ENCODE peak calls at places on chromosomes 13 and 19, in six cellular contexts. N, Q, A, E, V and T are unnamed samples.

GRCh38 chr13:35703061-35703460 is 226.6 kb upstream of the MAB21L1 start:
- DNase-seq in E (peak), A (no peak), V (peak), Q (no peak), N (no peak), T (no peak)

GRCh38 chr13:114115191-114115671 is 17.2 kb downstream of the RASA3 start:
- DNase-seq in A (no peak), E (peak), Q (peak), V (peak), N (peak), T (no peak)

GRCh38 chr19:32406161-32407003 is 812 bp downstream of the DPY19L3 start:
- DNase-seq in A (no peak), E (no peak), N (no peak), Q (no peak), V (no peak), T (no peak)

GRCh38 chr19:43983912-43984686 is at the start of gene ZNF155:
- DNase-seq in A (peak), V (peak), N (peak), Q (peak), E (peak), T (peak)

GRCh38 chr19:7535993-7536685 is 622 bp downstream of the PNPLA6 start:
- DNase-seq in Q (peak), A (no peak), V (no peak), N (no peak), E (peak), T (no peak)

GRCh38 chr13:67223024-67223423 is 7.1 kb downstream of the PCDH9 start:
- DNase-seq in Q (no peak), N (no peak), E (peak), V (peak), A (no peak), T (no peak)

GRCh38 chr19:19618384-19619051 is at the start of gene PBX4:
- DNase-seq in V (peak), Q (peak), E (peak), A (peak), N (peak), T (peak)

GRCh38 chr19:45446295-45446694 is 21.5 kb upstream of the FOSB start:
- DNase-seq in N (no peak), E (peak), V (peak), A (no peak), Q (no peak), T (no peak)

GRCh38 chr13:111183959-111184684 is 69.0 kb downstream of the ARHGEF7 start:
- DNase-seq in E (no peak), V (no peak), N (no peak), Q (no peak), A (no peak), T (no peak)

GRCh38 chr19:29529646-29530548 is 4.1 kb downstream of the VSTM2B start:
- DNase-seq in N (peak), A (no peak), E (no peak), Q (no peak), V (no peak), T (no peak)

GRCh38 chr19:37986048-37986750 is 79.2 kb downstream of the SIPA1L3 start:
- DNase-seq in V (no peak), N (no peak), Q (no peak), E (peak), A (no peak), T (no peak)

GRCh38 chr13:27352698-27353097 is 71.7 kb upstream of the GTF3A start:
- DNase-seq in Q (no peak), V (no peak), E (no peak), N (no peak), A (no peak), T (no peak)

GRCh38 chr13:26719356-26719945 is 41.1 kb downstream of the GPR12 start:
- DNase-seq in E (no peak), V (no peak), N (no peak), A (no peak), Q (no peak), T (no peak)

GRCh38 chr19:23474761-23475160 is 79.5 kb upstream of the ZNF91 start:
- DNase-seq in E (no peak), Q (no peak), A (no peak), V (no peak), N (no peak), T (no peak)

GRCh38 chr19:29623726-29624488 is 17.8 kb downstream of the POP4 start:
- DNase-seq in A (no peak), V (no peak), E (no peak), N (no peak), Q (no peak), T (no peak)

GRCh38 chr13:20713014-20713376 is 9.5 kb downstream of the IL17D start:
- DNase-seq in N (no peak), Q (no peak), A (no peak), V (no peak), E (no peak), T (no peak)

GRCh38 chr13:28355822-28356371 is 139.0 kb downstream of the FLT1 start:
- DNase-seq in E (no peak), N (no peak), A (peak), Q (no peak), V (peak), T (no peak)

GRCh38 chr19:41521860-41522555 is 54.0 kb upstream of the CEACAM21 start:
- DNase-seq in N (peak), E (no peak), A (no peak), V (no peak), Q (no peak), T (no peak)

GRCh38 chr19:294341-294818 is 3.2 kb upstream of the PLPP2 start:
- DNase-seq in Q (peak), E (no peak), V (peak), N (peak), A (no peak), T (no peak)

GRCh38 chr19:46180701-46181385 is 32.8 kb downstream of the IGFL2 start:
- DNase-seq in N (no peak), Q (peak), A (no peak), E (peak), V (peak), T (no peak)

GRCh38 chr13:106104281-106104901 is 431.1 kb downstream of the EFNB2 start:
- DNase-seq in N (no peak), E (peak), V (peak), Q (no peak), A (peak), T (peak)

GRCh38 chr19:13100031-13100588 is 2.5 kb downstream of the LYL1 start:
- DNase-seq in E (no peak), V (peak), A (no peak), N (no peak), Q (no peak), T (no peak)

GRCh38 chr19:54095136-54095858 is 5.3 kb downstream of the OSCAR start:
- DNase-seq in A (no peak), Q (no peak), V (no peak), E (no peak), N (no peak), T (no peak)
- TF ChIP-seq CTCF in A (no peak), Q (no peak), V (no peak), E (no peak), N (no peak), T (no peak)

DNA sequence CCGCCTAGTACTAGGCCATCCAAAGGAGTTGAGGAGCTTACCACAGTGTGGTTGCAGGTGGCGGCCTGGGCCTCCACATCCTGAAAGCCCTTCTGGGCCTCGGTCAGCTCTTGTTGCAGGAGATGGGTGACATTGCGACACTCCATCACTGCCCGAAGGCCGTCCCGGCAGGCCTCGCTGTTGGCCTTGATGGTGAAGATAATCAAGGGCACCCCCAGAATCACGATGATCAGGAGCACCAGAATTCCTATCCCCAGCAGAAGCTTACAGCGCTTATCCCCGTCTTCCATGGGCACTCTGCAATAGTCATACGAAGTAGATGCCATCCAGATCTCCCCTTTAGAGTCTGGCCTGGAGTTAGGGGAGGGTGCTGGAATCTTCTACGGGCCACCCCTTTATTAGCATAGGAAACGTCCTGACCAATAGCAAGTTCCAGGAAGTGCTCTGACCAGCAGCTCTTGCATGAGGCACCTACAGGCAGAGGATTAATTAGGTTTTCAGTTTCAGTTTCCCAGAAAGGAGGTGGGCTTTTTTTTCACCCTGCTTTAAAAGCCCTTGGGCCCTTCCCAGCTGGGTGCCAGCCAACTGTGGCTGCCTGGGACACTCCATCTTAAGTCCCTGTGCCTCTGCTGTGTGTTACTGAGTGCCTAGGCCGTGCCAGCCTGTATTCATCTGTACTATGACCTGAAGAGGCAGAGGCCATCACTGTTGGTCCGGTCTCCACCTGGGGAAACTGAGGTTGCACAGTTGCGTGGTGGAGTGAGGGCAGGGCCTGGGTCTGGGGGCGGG is at the start of gene BST2:
- DNase-seq in V (no peak), E (peak), A (no peak), Q (no peak), N (no peak), T (no peak)
- H3K4me3 ChIP-seq in V (no peak), E (no peak), A (no peak), Q (no peak), N (peak), T (no peak)

DNA sequence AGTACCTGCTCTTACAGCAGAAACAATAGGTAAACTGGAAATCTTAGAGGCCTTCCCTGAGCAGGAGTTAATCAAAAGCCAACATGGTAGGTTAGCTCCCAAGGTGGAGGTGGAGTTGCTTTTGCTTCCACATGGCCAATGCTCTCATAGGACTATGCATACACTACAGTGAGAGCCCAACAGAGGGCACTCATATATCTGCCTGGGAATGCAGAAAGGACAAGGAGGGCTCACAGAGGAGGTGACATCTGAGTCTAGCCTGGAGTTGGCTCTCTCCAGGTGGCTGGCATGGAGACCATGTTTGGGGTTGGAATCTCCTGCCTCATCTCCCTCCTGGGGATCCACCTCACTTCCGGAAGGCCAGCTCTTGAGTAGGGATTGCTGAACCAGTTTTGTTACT is 34.6 kb downstream of the ATP8A2 start:
- DNase-seq in Q (no peak), A (no peak), E (peak), V (no peak), N (no peak), T (no peak)
- TF ChIP-seq CTCF in Q (no peak), A (no peak), E (no peak), V (no peak), N (no peak), T (no peak)

DNA sequence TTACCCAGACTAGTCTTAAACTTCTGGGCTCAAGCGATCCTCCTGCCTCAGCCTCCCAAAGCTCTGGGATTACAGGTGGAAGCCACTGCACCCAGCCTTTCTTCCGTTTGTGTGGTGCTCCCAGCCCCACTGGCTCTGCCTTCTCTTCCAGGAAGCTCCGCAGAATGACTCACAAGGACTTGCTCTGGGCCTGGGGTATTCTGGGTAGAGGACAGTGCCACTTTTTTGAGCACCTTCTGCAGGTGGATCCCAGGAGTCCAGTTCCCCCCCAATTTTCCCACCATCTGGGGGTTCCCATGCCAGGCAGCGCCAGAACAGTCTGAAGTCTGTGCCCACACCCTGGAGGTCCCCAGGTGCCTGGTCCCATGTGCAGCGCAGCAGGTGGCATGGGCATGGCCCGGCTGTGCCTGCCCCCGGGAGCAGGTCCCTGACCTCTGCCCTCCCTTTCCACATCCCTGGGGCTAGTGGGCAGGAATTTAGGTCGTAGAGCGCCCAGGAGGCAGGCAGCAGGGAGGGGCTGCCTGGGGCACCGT is 1.6 kb downstream of the REEP6 start:
- DNase-seq in N (no peak), V (no peak), E (peak), Q (no peak), A (no peak), T (no peak)
- H3K4me3 ChIP-seq in N (no peak), V (no peak), E (no peak), Q (no peak), A (no peak), T (no peak)

GRCh38 chr13:41976491-41976890 is 15.6 kb upstream of the VWA8 start:
- DNase-seq in E (no peak), N (no peak), A (no peak), Q (no peak), V (no peak), T (no peak)
- TF ChIP-seq CTCF in E (no peak), N (no peak), A (no peak), Q (no peak), V (no peak), T (no peak)

GRCh38 chr13:46373623-46374022 is 13.4 kb downstream of the RUBCNL start:
- DNase-seq in V (no peak), N (no peak), E (no peak), A (no peak), Q (no peak), T (no peak)

GRCh38 chr13:46372071-46372470 is 15.0 kb downstream of the RUBCNL start:
- DNase-seq in E (no peak), Q (no peak), N (no peak), A (no peak), V (no peak), T (no peak)

GRCh38 chr13:46367622-46368327 is 19.3 kb downstream of the RUBCNL start:
- DNase-seq in Q (no peak), E (peak), N (no peak), V (peak), A (no peak), T (no peak)

GRCh38 chr13:46374710-46375109 is 12.3 kb downstream of the RUBCNL start:
- DNase-seq in N (no peak), A (no peak), V (no peak), E (no peak), Q (no peak), T (no peak)

DNA sequence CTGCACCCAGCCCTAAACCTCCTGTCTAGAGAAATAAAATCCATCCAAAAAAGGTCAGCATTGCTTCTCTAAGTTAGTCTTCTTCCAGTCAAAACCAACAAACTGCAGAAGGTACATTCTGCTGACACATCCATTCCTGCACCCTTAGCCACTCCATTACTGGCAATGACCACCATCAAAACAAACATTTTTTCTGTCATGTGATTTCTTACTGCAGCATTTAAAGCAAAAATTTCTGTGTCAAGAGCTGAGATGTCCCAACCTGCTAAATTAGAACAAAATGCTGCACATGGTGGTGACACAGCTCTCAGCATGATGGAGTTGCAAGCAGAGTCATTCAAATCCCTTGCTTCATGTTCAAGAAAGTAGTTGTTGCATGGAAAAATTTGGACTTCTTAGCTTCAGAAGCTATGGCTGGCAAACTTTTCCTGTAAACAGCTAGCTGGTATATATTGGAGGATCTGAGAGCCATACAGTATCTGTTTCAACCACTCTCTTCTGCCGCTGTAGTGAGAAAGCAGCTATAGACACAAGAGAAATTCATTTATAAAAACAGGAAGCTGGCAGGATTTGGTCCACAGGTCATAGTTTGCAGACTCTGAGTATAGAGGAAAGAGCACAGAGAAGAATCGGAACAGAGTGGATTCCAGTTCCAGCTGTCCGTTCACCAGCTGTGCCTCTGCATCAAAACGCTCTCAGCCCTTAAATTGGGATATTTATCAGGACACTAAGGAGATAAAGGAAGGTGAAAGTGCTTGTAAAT is 17.4 kb downstream of the RUBCNL start:
- DNase-seq in V (peak), E (peak), A (peak), N (no peak), Q (no peak), T (peak)
- H3K4me3 ChIP-seq in V (no peak), E (no peak), A (no peak), N (no peak), Q (no peak), T (no peak)

GRCh38 chr19:2532252-2533071 is 56.5 kb downstream of the GADD45B start:
- DNase-seq in V (peak), A (peak), E (peak), Q (no peak), N (no peak), T (no peak)
- TF ChIP-seq CTCF in V (no peak), A (no peak), E (no peak), Q (no peak), N (no peak), T (no peak)

DNA sequence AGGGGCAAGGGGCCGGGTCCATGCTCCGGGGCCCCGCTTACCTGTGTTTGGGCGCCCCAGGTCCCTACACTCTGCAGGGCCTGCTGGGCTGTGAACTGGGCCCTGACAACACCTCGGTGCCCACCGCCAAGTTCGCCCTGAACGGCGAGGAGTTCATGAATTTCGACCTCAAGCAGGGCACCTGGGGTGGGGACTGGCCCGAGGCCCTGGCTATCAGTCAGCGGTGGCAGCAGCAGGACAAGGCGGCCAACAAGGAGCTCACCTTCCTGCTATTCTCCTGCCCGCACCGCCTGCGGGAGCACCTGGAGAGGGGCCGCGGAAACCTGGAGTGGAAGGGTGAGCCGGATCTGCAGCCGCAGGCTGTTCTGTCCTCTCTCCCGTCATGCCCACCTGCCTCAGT is 1.7 kb downstream of the FCGRT start:
- DNase-seq in Q (no peak), A (no peak), E (no peak), V (no peak), N (peak), T (no peak)
- H3K4me3 ChIP-seq in Q (no peak), A (no peak), E (no peak), V (no peak), N (peak), T (peak)

GRCh38 chr13:65762015-65762414 is 1468.1 kb downstream of the PCDH9 start:
- DNase-seq in A (no peak), V (no peak), E (no peak), N (no peak), Q (no peak), T (no peak)
- TF ChIP-seq CTCF in A (no peak), V (no peak), E (no peak), N (no peak), Q (no peak), T (no peak)

DNA sequence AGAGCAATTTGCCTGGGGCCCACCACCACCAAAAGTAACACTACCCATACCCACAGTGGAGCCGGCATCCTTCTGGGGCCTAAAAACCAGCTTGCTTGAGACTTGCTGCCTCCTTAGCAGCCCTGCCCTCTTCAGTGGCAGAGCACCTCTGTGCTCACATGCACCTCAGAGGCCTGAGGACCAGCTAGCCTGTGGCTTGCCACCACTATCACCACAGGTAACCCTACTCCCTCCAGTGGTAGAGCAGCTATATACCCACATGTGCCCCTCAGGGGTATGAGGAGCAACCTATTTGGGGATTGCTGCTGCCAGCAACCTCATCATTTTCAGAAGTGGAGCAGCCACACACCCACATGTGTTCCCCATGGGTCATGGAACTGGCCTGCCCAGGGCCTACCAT is 111.4 kb upstream of the SPRY2 start:
- DNase-seq in A (no peak), Q (no peak), E (no peak), N (no peak), V (no peak), T (no peak)
- H3K4me3 ChIP-seq in A (no peak), Q (no peak), E (no peak), N (no peak), V (no peak), T (no peak)